ENCODE peak calls at places on chromosomes 4 and X, in eight cellular contexts. U is H54, Q is left kidney, E is H7, L is left ventricle myocardium superior, G is GM12892, H is M059J, J is nephron progenitor cell. R is an unnamed sample.

GRCh38 chrX:120299928-120300327 is 11.3 kb downstream of the TMEM255A start:
- DNase-seq in U (no peak), Q (no peak), E (peak), L (no peak), G (no peak), H (peak), J (no peak), R (no peak)

GRCh38 chr4:140102406-140102805 is 51.6 kb downstream of the MAML3 start:
- DNase-seq in U (no peak), Q (no peak), E (no peak), L (no peak), G (no peak), H (peak), J (no peak), R (no peak)

GRCh38 chr4:84151574-84151973 is 347.5 kb downstream of the NKX6-1 start:
- DNase-seq in U (no peak), Q (no peak), E (no peak), L (no peak), G (no peak), H (peak), J (no peak), R (no peak)

GRCh38 chr4:48924416-48924815 is 17.8 kb upstream of the OCIAD2 start:
- DNase-seq in U (no peak), Q (no peak), E (no peak), L (no peak), G (no peak), H (no peak), J (no peak), R (no peak)

GRCh38 chr4:108941914-108942379 is 179.1 kb upstream of the ETNPPL start:
- DNase-seq in U (no peak), Q (peak), E (no peak), L (no peak), G (no peak), H (no peak), J (peak), R (no peak)

GRCh38 chrX:12548746-12549145 is 242.5 kb upstream of the PRPS2 start:
- DNase-seq in U (no peak), Q (peak), E (peak), L (no peak), G (no peak), H (peak), J (peak), R (peak)

GRCh38 chr4:145756244-145756643 is 76.3 kb downstream of the C4orf51 start:
- DNase-seq in U (no peak), Q (no peak), E (no peak), L (no peak), G (no peak), H (no peak), J (no peak), R (no peak)

GRCh38 chr4:70613182-70613892 is 15.2 kb upstream of the ENAM start:
- DNase-seq in U (no peak), Q (peak), E (no peak), L (no peak), G (no peak), H (no peak), J (no peak), R (peak)

GRCh38 chr4:168928875-168929274 is 81.2 kb downstream of the CBR4 start:
- DNase-seq in U (no peak), Q (no peak), E (no peak), L (no peak), G (no peak), H (no peak), J (no peak), R (no peak)

GRCh38 chrX:136202889-136203288 is 48.3 kb downstream of the MAP7D3 start:
- DNase-seq in U (no peak), Q (peak), E (no peak), L (no peak), G (no peak), H (peak), J (no peak), R (no peak)

GRCh38 chr4:89215736-89216135 is 91.9 kb downstream of the GPRIN3 start:
- DNase-seq in U (no peak), Q (no peak), E (no peak), L (no peak), G (no peak), H (no peak), J (no peak), R (no peak)

GRCh38 chr4:68906238-68907137 is 45.1 kb downstream of the UGT2A3 start:
- DNase-seq in U (no peak), Q (peak), E (peak), L (no peak), G (no peak), H (no peak), J (no peak), R (peak)

GRCh38 chr4:14513471-14513870 is 488.8 kb upstream of the CPEB2 start:
- DNase-seq in U (no peak), Q (no peak), E (no peak), L (no peak), G (no peak), H (peak), J (no peak), R (no peak)

GRCh38 chr4:15425520-15425919 is 2.3 kb upstream of the C1QTNF7 start:
- DNase-seq in U (no peak), Q (no peak), E (no peak), L (no peak), G (no peak), H (no peak), J (no peak), R (no peak)

GRCh38 chr4:128572778-128573241 is 236.7 kb upstream of the JADE1 start:
- DNase-seq in U (no peak), Q (no peak), E (no peak), L (no peak), G (no peak), H (peak), J (no peak), R (no peak)

GRCh38 chrX:74286950-74287349 is 17.0 kb upstream of the ZCCHC13 start:
- DNase-seq in U (no peak), Q (no peak), E (no peak), L (no peak), G (no peak), H (peak), J (no peak), R (no peak)

GRCh38 chr4:175373031-175373430 is 439.0 kb downstream of the GPM6A start:
- DNase-seq in U (no peak), Q (no peak), E (no peak), L (no peak), G (no peak), H (peak), J (no peak), R (no peak)

GRCh38 chrX:11678174-11678573 is 12.5 kb upstream of the ARHGAP6 start:
- DNase-seq in U (no peak), Q (peak), E (peak), L (no peak), G (no peak), H (no peak), J (no peak), R (no peak)

GRCh38 chr4:170339522-170339921 is 249.8 kb upstream of the AADAT start:
- DNase-seq in U (no peak), Q (no peak), E (no peak), L (no peak), G (no peak), H (no peak), J (no peak), R (peak)

GRCh38 chr4:56619160-56619559 is 61.9 kb downstream of the HOPX start:
- DNase-seq in U (no peak), Q (peak), E (no peak), L (no peak), G (no peak), H (peak), J (no peak), R (no peak)

GRCh38 chr4:111494971-111495370 is 650.3 kb upstream of the FAM241A start:
- DNase-seq in U (no peak), Q (no peak), E (no peak), L (no peak), G (no peak), H (no peak), J (no peak), R (no peak)

GRCh38 chr4:174357321-174357720 is 73.6 kb downstream of the CEP44 start:
- DNase-seq in U (no peak), Q (no peak), E (no peak), L (no peak), G (no peak), H (no peak), J (no peak), R (no peak)

GRCh38 chrX:9492901-9493300 is 28.0 kb downstream of the TBL1X start:
- DNase-seq in U (no peak), Q (no peak), E (no peak), L (no peak), G (no peak), H (no peak), J (no peak), R (peak)

GRCh38 chr4:83438719-83439118 is 16.9 kb downstream of the HELQ start:
- DNase-seq in U (no peak), Q (no peak), E (no peak), L (no peak), G (no peak), H (no peak), J (no peak), R (no peak)

GRCh38 chr4:139266583-139267257 is 13.3 kb downstream of the MGARP start:
- DNase-seq in U (peak), Q (peak), E (peak), L (peak), G (peak), H (peak), J (peak), R (peak)

GRCh38 chr4:73707918-73708577 is 32.3 kb upstream of the CXCL8 start:
- DNase-seq in U (no peak), Q (no peak), E (no peak), L (peak), G (no peak), H (peak), J (no peak), R (peak)

GRCh38 chrX:50596056-50596455 is 125.4 kb upstream of the DGKK start:
- DNase-seq in U (no peak), Q (no peak), E (no peak), L (no peak), G (no peak), H (no peak), J (no peak), R (no peak)

GRCh38 chr4:99405433-99406115 is 29.6 kb downstream of the ADH7 start:
- DNase-seq in U (no peak), Q (peak), E (peak), L (peak), G (no peak), H (peak), J (peak), R (peak)

GRCh38 chrX:80747832-80748231 is 61.8 kb downstream of the BRWD3 start:
- DNase-seq in U (no peak), Q (no peak), E (no peak), L (no peak), G (no peak), H (peak), J (no peak), R (no peak)

GRCh38 chr4:46730075-46730474 is 179.0 kb downstream of the COX7B2 start:
- DNase-seq in U (no peak), Q (no peak), E (no peak), L (no peak), G (no peak), H (no peak), J (no peak), R (no peak)

GRCh38 chr4:23016981-23017380 is 324.2 kb downstream of the GBA3 start:
- DNase-seq in U (no peak), Q (no peak), E (no peak), L (no peak), G (no peak), H (no peak), J (no peak), R (no peak)

GRCh38 chr4:147768113-147768512 is 36.2 kb downstream of the ARHGAP10 start:
- DNase-seq in U (peak), Q (peak), E (no peak), L (no peak), G (no peak), H (peak), J (no peak), R (peak)